ENCODE peak calls at places on chromosomes 12 and 14, in five cellular contexts. One of them, this sample, is unnamed.

GRCh38 chr12:15710860-15711510 is 78.2 kb downstream of the EPS8 start:
- DNase-seq in HFFc6: no peak
- DNase-seq in ovary: no peak
- DNase-seq in gastrocnemius medialis: no peak
- DNase-seq in tibial artery: no peak
- DNase-seq in this sample: no peak

GRCh38 chr14:100047600-100047999 is 17.6 kb upstream of the EVL start:
- DNase-seq in HFFc6: no peak
- DNase-seq in ovary: no peak
- DNase-seq in gastrocnemius medialis: no peak
- DNase-seq in tibial artery: no peak
- DNase-seq in this sample: no peak

GRCh38 chr12:47820631-47821345 is 1.1 kb upstream of the HDAC7 start:
- DNase-seq in HFFc6: peak
- DNase-seq in ovary: peak
- DNase-seq in gastrocnemius medialis: peak
- DNase-seq in tibial artery: peak
- DNase-seq in this sample: peak

GRCh38 chr14:34770901-34771300 is 56.5 kb upstream of the CFL2 start:
- DNase-seq in HFFc6: no peak
- DNase-seq in ovary: no peak
- DNase-seq in gastrocnemius medialis: no peak
- DNase-seq in tibial artery: no peak
- DNase-seq in this sample: no peak

GRCh38 chr14:72291908-72292688 is 359.9 kb downstream of the RGS6 start:
- DNase-seq in HFFc6: peak
- DNase-seq in ovary: peak
- DNase-seq in gastrocnemius medialis: no peak
- DNase-seq in tibial artery: no peak
- DNase-seq in this sample: peak

GRCh38 chr12:104248444-104248843 is 32.9 kb downstream of the TXNRD1 start:
- DNase-seq in HFFc6: no peak
- DNase-seq in ovary: no peak
- DNase-seq in gastrocnemius medialis: no peak
- DNase-seq in tibial artery: no peak
- DNase-seq in this sample: no peak

GRCh38 chr12:131380220-131380957 is 330.5 kb upstream of the SFSWAP start:
- DNase-seq in HFFc6: no peak
- DNase-seq in ovary: no peak
- DNase-seq in gastrocnemius medialis: no peak
- DNase-seq in tibial artery: no peak
- DNase-seq in this sample: no peak

GRCh38 chr12:89721291-89721987 is 12.8 kb upstream of the ATP2B1 start:
- DNase-seq in HFFc6: no peak
- DNase-seq in ovary: no peak
- DNase-seq in gastrocnemius medialis: no peak
- DNase-seq in tibial artery: no peak
- DNase-seq in this sample: no peak

GRCh38 chr12:69239922-69240624 is 704 bp downstream of the CPSF6 start:
- DNase-seq in HFFc6: no peak
- DNase-seq in ovary: peak
- DNase-seq in gastrocnemius medialis: peak
- DNase-seq in tibial artery: peak
- DNase-seq in this sample: peak

GRCh38 chr12:124906606-124907261 is 7.7 kb downstream of the UBC start:
- DNase-seq in HFFc6: peak
- DNase-seq in ovary: peak
- DNase-seq in gastrocnemius medialis: peak
- DNase-seq in tibial artery: peak
- DNase-seq in this sample: peak

GRCh38 chr12:120474092-120474960 is 4.8 kb upstream of the SRSF9 start:
- DNase-seq in HFFc6: peak
- DNase-seq in ovary: no peak
- DNase-seq in gastrocnemius medialis: no peak
- DNase-seq in tibial artery: no peak
- DNase-seq in this sample: no peak

DNA sequence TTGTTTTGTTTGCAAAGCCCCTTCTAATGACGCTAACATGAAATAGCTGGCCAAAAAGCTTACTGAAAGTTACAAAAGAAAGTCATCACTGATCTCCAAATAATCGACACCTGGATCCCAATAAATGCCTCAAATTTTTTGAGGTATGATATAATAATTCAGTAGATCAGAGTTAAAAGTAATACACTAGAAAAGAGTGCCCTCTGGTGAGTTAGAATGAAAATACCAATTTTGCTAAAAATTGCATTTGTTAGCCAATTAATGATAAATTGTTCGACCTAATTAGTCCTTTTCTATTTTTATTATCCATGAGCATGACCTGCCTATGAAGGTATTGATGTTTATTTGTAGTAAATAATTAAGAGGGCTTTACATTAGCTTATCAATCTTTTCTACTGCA is 78.6 kb downstream of the CEP128 start:
- DNase-seq in HFFc6: no peak
- DNase-seq in ovary: no peak
- DNase-seq in gastrocnemius medialis: no peak
- DNase-seq in tibial artery: no peak
- DNase-seq in this sample: no peak
- TF ChIP-seq CTCF in HFFc6: peak
- TF ChIP-seq CTCF in ovary: no peak
- TF ChIP-seq CTCF in gastrocnemius medialis: no peak
- TF ChIP-seq CTCF in tibial artery: no peak
- TF ChIP-seq CTCF in this sample: no peak

GRCh38 chr14:96086574-96087077 is 47.5 kb downstream of the C14orf132 start:
- DNase-seq in HFFc6: peak
- DNase-seq in ovary: no peak
- DNase-seq in gastrocnemius medialis: no peak
- DNase-seq in tibial artery: no peak
- DNase-seq in this sample: no peak
- TF ChIP-seq CTCF in HFFc6: peak
- TF ChIP-seq CTCF in ovary: no peak
- TF ChIP-seq CTCF in gastrocnemius medialis: no peak
- TF ChIP-seq CTCF in tibial artery: no peak
- TF ChIP-seq CTCF in this sample: no peak

DNA sequence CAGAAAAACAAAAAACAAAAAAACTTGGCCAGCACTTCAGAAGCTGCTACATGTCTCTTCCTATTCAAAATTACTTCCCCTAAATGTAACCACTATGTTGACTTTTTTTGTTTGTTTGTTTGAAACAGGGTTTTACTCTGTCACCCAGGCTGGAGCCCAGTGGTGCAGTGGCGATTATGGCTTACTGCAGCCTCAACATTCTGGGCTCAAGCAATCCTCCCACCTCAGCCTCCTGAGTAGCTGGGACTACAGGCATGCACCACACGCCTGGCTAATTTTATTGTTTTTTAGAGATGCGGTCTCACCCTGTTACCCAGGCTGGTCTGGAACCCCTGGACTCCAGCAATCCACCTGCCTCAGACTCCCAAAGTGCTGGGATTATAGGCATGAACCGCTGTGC is 38.0 kb upstream of the PPP4R3A start:
- DNase-seq in HFFc6: no peak
- DNase-seq in ovary: no peak
- DNase-seq in gastrocnemius medialis: no peak
- DNase-seq in tibial artery: no peak
- DNase-seq in this sample: no peak
- TF ChIP-seq CTCF in HFFc6: no peak
- TF ChIP-seq CTCF in ovary: no peak
- TF ChIP-seq CTCF in gastrocnemius medialis: no peak
- TF ChIP-seq CTCF in tibial artery: no peak
- TF ChIP-seq CTCF in this sample: no peak

DNA sequence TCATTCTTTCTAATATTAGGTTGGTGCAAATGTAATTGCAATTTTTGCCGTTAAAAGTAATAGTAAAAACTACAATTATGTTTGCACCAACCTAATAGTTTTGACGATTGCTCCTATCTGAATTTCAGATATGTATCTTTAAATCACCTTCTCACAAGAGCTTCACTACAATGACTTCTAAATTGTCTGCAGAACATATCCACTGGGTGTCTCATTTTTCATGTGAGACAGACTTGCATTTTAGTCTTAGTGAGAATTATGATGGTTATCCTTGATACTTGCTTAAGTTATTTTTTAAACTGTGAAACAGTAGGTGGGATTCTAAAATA is 84.6 kb downstream of the ITPR2 start:
- DNase-seq in HFFc6: no peak
- DNase-seq in ovary: no peak
- DNase-seq in gastrocnemius medialis: no peak
- DNase-seq in tibial artery: no peak
- DNase-seq in this sample: no peak
- TF ChIP-seq CTCF in HFFc6: no peak
- TF ChIP-seq CTCF in ovary: no peak
- TF ChIP-seq CTCF in gastrocnemius medialis: no peak
- TF ChIP-seq CTCF in tibial artery: no peak
- TF ChIP-seq CTCF in this sample: no peak

GRCh38 chr14:24634158-24634557 is at the start of gene GZMB:
- DNase-seq in HFFc6: no peak
- DNase-seq in ovary: no peak
- DNase-seq in gastrocnemius medialis: no peak
- DNase-seq in tibial artery: no peak
- DNase-seq in this sample: peak
- TF ChIP-seq CTCF in HFFc6: no peak
- TF ChIP-seq CTCF in ovary: no peak
- TF ChIP-seq CTCF in gastrocnemius medialis: no peak
- TF ChIP-seq CTCF in tibial artery: no peak
- TF ChIP-seq CTCF in this sample: no peak

DNA sequence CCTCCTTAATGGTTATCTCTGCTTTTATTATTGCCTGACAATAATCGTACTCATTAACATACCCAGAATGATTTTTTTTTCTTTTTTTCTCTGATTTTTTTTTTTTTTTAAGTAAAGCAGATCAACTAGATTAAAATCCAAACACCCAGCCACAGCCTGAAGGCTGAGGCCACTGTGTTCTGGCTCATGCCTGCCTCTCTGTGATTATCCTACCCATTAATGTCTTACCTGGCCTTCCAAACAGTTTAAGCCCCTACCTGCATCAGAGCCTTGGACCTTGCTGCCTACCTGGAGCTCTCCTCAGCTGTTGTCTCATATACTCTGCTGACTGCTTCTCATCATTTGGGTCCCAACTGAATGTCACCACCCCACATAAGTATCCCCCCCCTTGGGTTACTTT is 6.8 kb upstream of the TMED10 start:
- DNase-seq in HFFc6: no peak
- DNase-seq in ovary: no peak
- DNase-seq in gastrocnemius medialis: no peak
- DNase-seq in tibial artery: no peak
- DNase-seq in this sample: no peak
- TF ChIP-seq CTCF in HFFc6: no peak
- TF ChIP-seq CTCF in ovary: no peak
- TF ChIP-seq CTCF in gastrocnemius medialis: no peak
- TF ChIP-seq CTCF in tibial artery: no peak
- TF ChIP-seq CTCF in this sample: no peak

GRCh38 chr14:69636051-69636639 is 24.7 kb downstream of the SUSD6 start:
- DNase-seq in HFFc6: no peak
- DNase-seq in ovary: no peak
- DNase-seq in gastrocnemius medialis: no peak
- DNase-seq in tibial artery: no peak
- DNase-seq in this sample: no peak
- TF ChIP-seq CTCF in HFFc6: no peak
- TF ChIP-seq CTCF in ovary: no peak
- TF ChIP-seq CTCF in gastrocnemius medialis: no peak
- TF ChIP-seq CTCF in tibial artery: no peak
- TF ChIP-seq CTCF in this sample: no peak

DNA sequence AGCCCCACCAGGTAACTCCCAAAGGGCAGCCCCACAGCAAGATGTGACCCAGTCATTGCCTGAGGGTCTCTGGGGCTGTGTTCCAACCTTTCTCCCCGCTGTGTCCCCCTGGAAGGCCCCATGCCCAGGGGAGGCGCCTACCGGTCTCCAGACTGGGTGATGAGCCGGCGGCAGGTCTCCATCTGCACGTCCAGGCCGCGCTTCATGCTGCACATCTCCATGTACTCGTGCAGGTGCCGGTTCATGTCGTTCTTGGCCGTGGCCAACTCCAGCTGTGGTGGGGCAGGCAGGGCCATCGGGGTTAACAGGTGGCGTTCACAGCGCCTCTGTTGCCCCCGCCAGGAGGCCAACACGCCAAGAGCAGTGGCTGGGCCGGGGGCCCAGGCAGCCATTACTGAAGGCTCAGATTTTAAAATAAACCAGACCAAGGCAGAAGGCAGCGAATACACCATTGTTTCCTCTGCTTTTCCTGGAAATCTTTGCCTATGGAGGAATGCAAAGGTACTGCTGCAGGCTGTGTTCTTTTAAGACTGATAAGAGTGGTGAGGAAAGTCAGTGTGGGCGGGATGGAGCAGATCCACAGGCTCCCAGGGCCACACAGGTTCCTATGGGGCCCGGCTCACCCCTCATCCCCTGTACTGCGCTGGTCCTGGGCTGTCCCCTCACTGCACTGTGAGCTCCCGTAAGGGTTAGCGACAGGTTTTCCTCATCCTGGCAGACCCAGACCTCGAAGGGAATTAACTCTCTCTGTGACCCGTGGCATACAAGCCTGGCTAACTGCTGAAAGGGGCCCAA is 7.3 kb downstream of the GAPDH start:
- DNase-seq in HFFc6: no peak
- DNase-seq in ovary: no peak
- DNase-seq in gastrocnemius medialis: no peak
- DNase-seq in tibial artery: no peak
- DNase-seq in this sample: no peak
- TF ChIP-seq CTCF in HFFc6: no peak
- TF ChIP-seq CTCF in ovary: no peak
- TF ChIP-seq CTCF in gastrocnemius medialis: no peak
- TF ChIP-seq CTCF in tibial artery: no peak
- TF ChIP-seq CTCF in this sample: no peak

GRCh38 chr14:95679995-95680735 is 6.1 kb upstream of the TCL1B start:
- DNase-seq in HFFc6: no peak
- DNase-seq in ovary: no peak
- DNase-seq in gastrocnemius medialis: no peak
- DNase-seq in tibial artery: no peak
- DNase-seq in this sample: peak
- TF ChIP-seq CTCF in HFFc6: no peak
- TF ChIP-seq CTCF in ovary: no peak
- TF ChIP-seq CTCF in gastrocnemius medialis: no peak
- TF ChIP-seq CTCF in tibial artery: no peak
- TF ChIP-seq CTCF in this sample: peak